ENCODE peak calls at places on chromosomes 11 and 22, in five cellular contexts. D is IMR-90, N is HFFc6, M is lower lobe of right lung, B is omental fat pad. E is an unnamed sample.

GRCh38 chr22:30998329-30998728 is 29.3 kb downstream of the TUG1 start:
- DNase-seq in D (no peak), B (no peak), M (no peak), N (no peak), E (no peak)

GRCh38 chr11:119903821-119904220 is 174.8 kb upstream of the NECTIN1 start:
- DNase-seq in M (no peak), B (no peak), N (no peak), D (no peak), E (no peak)

GRCh38 chr11:28763876-28764275 is 655.7 kb downstream of the METTL15 start:
- DNase-seq in D (peak), M (no peak), B (no peak), N (peak), E (no peak)

GRCh38 chr11:19597194-19597593 is 115.4 kb upstream of the NAV2 start:
- DNase-seq in M (no peak), N (peak), B (no peak), D (peak), E (no peak)

GRCh38 chr22:44028091-44028490 is 4.0 kb downstream of the PARVB start:
- DNase-seq in D (no peak), M (no peak), B (no peak), N (no peak), E (no peak)

GRCh38 chr22:39520874-39521857 is 804 bp downstream of the ATF4 start:
- DNase-seq in M (peak), D (peak), N (peak), B (no peak), E (peak)

GRCh38 chr22:48154169-48154942 is 1391.9 kb downstream of the TBC1D22A start:
- DNase-seq in B (no peak), N (no peak), D (no peak), M (no peak), E (no peak)

GRCh38 chr22:36300396-36301212 is 47.7 kb downstream of the APOL1 start:
- DNase-seq in B (no peak), D (no peak), M (no peak), N (no peak), E (no peak)

GRCh38 chr11:98155696-98156095 is 865.1 kb upstream of the CNTN5 start:
- DNase-seq in D (no peak), B (no peak), N (no peak), M (no peak), E (no peak)

GRCh38 chr22:24592144-24592845 is 578 bp downstream of the LRRC75B start:
- DNase-seq in M (no peak), B (no peak), N (no peak), D (no peak), E (no peak)

GRCh38 chr22:44583076-44583760 is 85.2 kb upstream of the RTL6 start:
- DNase-seq in D (peak), B (peak), N (no peak), M (peak), E (no peak)

GRCh38 chr11:134957540-134958335 is 545.7 kb upstream of the B3GAT1 start:
- DNase-seq in D (no peak), B (no peak), M (no peak), N (no peak), E (no peak)

GRCh38 chr22:37206841-37207821 is 5.1 kb downstream of the SSTR3 start:
- DNase-seq in D (no peak), N (no peak), B (no peak), M (peak), E (no peak)

GRCh38 chr11:86735462-86736302 is 63.3 kb upstream of the ME3 start:
- DNase-seq in B (no peak), M (no peak), N (peak), D (peak), E (no peak)

GRCh38 chr11:66976048-66976467 is 954 bp downstream of the C11orf86 start:
- DNase-seq in N (no peak), B (no peak), D (no peak), M (no peak), E (peak)

GRCh38 chr11:68505596-68505995 is 45.0 kb downstream of the PPP6R3 start:
- DNase-seq in D (peak), B (no peak), M (no peak), N (peak), E (no peak)

GRCh38 chr11:93845181-93846092 is 5.0 kb downstream of the VSTM5 start:
- DNase-seq in M (no peak), B (no peak), N (peak), D (no peak), E (no peak)

GRCh38 chr22:25172153-25172552 is 27.5 kb upstream of the CRYBB3 start:
- DNase-seq in D (no peak), M (no peak), B (no peak), N (no peak), E (peak)

GRCh38 chr11:66700337-66700736 is 22.6 kb upstream of the RBM4B start:
- DNase-seq in B (no peak), M (no peak), D (no peak), N (no peak), E (no peak)

GRCh38 chr11:106400949-106401545 is 323.6 kb downstream of the AASDHPPT start:
- DNase-seq in D (peak), M (no peak), N (no peak), B (no peak), E (no peak)

GRCh38 chr11:40384991-40385390 is 1074.5 kb downstream of the LRRC4C start:
- DNase-seq in M (no peak), N (peak), B (no peak), D (peak), E (no peak)

GRCh38 chr11:102810943-102811528 is 13.1 kb upstream of the MMP1 start:
- DNase-seq in N (peak), M (no peak), D (peak), B (no peak), E (no peak)

GRCh38 chr22:48084041-48084748 is 1321.7 kb downstream of the TBC1D22A start:
- DNase-seq in D (no peak), B (no peak), M (no peak), N (no peak), E (no peak)

GRCh38 chr22:37237371-37238268 is 6.4 kb downstream of the RAC2 start:
- DNase-seq in D (peak), B (no peak), N (no peak), M (peak), E (no peak)

GRCh38 chr22:48829908-48830307 is 997.8 kb downstream of the BRD1 start:
- DNase-seq in M (no peak), N (no peak), D (no peak), B (no peak), E (no peak)

GRCh38 chr11:68051191-68052136 is 12.6 kb downstream of the TCIRG1 start:
- DNase-seq in D (no peak), B (no peak), N (no peak), M (no peak), E (no peak)

GRCh38 chr22:42937164-42937854 is 77.6 kb downstream of the PACSIN2 start:
- DNase-seq in B (no peak), D (peak), N (peak), M (peak), E (peak)

GRCh38 chr11:6745465-6746015 is 26.2 kb downstream of the OR2AG2 start:
- DNase-seq in D (no peak), M (no peak), B (no peak), N (no peak), E (no peak)

GRCh38 chr22:30481711-30482110 is 9.9 kb upstream of the SEC14L3 start:
- DNase-seq in D (peak), N (peak), M (no peak), B (no peak), E (no peak)

GRCh38 chr11:7278314-7278917 is 26.7 kb downstream of the SYT9 start:
- DNase-seq in B (no peak), M (no peak), D (peak), N (peak), E (peak)

GRCh38 chr22:42758929-42759629 is 38.4 kb upstream of the A4GALT start:
- DNase-seq in D (peak), N (no peak), M (no peak), B (no peak), E (no peak)

GRCh38 chr11:44243633-44244343 is 66.2 kb downstream of the ALX4 start:
- DNase-seq in D (peak), B (no peak), M (no peak), N (peak), E (no peak)

GRCh38 chr11:117600261-117600783 is 196.7 kb downstream of the DSCAML1 start:
- DNase-seq in N (no peak), B (no peak), M (no peak), D (no peak), E (no peak)

GRCh38 chr11:67267188-67268035 is 1.1 kb downstream of the GRK2 start:
- DNase-seq in D (no peak), B (peak), M (peak), N (no peak), E (peak)

GRCh38 chr11:58334708-58335107 is 24.2 kb downstream of the OR5B17 start:
- DNase-seq in D (peak), N (peak), M (no peak), B (no peak), E (peak)

GRCh38 chr22:36197065-36197440 is 4.6 kb downstream of the APOL4 start:
- DNase-seq in D (peak), N (no peak), M (no peak), B (no peak), E (no peak)

GRCh38 chr11:68303083-68303482 is 9.3 kb upstream of the LRP5 start:
- DNase-seq in B (no peak), D (no peak), N (no peak), M (no peak), E (no peak)

GRCh38 chr11:15258433-15259350 is 144.0 kb downstream of the INSC start:
- DNase-seq in M (no peak), B (no peak), D (peak), N (no peak), E (peak)

GRCh38 chr22:40651563-40652501 is 15.3 kb upstream of the MRTFA start:
- DNase-seq in D (peak), B (peak), N (peak), M (peak), E (peak)

GRCh38 chr22:40653361-40653760 is 16.8 kb upstream of the MRTFA start:
- DNase-seq in N (no peak), M (no peak), B (no peak), D (no peak), E (no peak)

GRCh38 chr22:40651057-40651456 is 14.5 kb upstream of the MRTFA start:
- DNase-seq in D (no peak), B (no peak), N (no peak), M (no peak), E (no peak)

DNA sequence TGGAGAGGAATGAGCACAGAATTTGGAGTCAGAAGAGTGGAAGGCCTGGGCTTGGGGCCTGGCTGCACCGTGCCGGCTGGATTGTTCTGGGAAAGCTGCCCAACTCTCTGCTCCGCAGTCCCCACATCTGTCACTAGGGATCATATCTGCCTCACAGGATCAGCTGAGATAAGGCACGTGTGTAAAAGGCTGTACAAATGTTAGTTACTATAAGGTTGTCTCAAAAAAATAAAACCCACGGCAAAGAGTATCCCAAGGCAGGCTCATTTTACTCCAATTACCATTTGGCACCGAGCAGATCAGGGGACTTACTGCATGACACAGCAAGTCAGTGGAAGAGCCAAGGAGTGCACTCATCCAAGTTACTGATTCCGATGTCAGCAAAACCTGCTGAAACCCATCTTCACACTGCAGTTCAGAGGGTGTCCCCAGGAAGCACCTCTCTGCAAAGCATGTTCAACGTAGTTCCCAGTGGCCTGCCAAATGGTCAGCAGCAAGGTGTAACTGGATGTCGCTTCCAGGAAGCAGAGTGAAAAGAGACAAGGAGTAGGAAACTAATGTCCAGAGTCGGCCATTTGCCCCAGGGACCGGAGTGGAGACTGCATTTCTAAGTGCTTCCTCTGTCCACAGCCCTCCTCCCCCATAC is 18.1 kb upstream of the MRTFA start:
- DNase-seq in D (peak), N (peak), M (no peak), B (no peak), E (peak)
- TF ChIP-seq CTCF in D (peak), N (peak), M (peak), B (no peak), E (no peak)

GRCh38 chr11:122293298-122294023 is 177.4 kb upstream of the BLID start:
- DNase-seq in D (peak), N (peak), M (no peak), B (no peak), E (no peak)
- TF ChIP-seq CTCF in D (peak), N (peak), M (no peak), B (no peak), E (no peak)

GRCh38 chr11:128356992-128357391 is 230.4 kb downstream of the ETS1 start:
- DNase-seq in N (no peak), M (no peak), B (no peak), D (no peak), E (no peak)
- TF ChIP-seq CTCF in N (no peak), M (no peak), B (no peak), D (no peak), E (no peak)

DNA sequence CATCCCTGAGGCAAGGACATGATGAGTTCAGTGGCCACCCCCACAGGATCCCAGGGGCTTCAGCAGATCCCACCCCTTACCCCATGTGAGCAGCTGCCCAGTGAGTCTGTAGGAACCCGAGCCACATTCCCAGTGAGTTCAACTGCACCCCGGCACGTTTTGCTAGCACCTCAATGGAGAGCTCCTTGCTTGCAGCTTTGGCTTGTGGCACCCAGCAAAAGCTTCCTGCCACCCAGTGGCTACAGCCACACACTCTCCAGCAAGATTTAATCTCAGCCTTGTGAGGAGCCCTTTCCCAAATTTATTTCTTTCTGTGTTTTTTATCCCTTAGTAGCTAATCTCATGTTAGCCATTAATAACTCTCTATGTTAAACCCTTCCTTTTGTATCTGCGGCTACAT is 4.0 kb downstream of the SAA1 start:
- DNase-seq in N (no peak), D (no peak), B (no peak), M (no peak), E (no peak)
- TF ChIP-seq CTCF in N (peak), D (no peak), B (no peak), M (no peak), E (no peak)

GRCh38 chr11:35717043-35717442 is 54.5 kb downstream of the TRIM44 start:
- DNase-seq in N (no peak), B (no peak), D (no peak), M (no peak), E (no peak)
- TF ChIP-seq CTCF in N (peak), B (no peak), D (no peak), M (no peak), E (no peak)

GRCh38 chr11:64858467-64859401 is 14.3 kb upstream of the CDC42BPG start:
- DNase-seq in M (no peak), D (no peak), N (no peak), B (no peak), E (no peak)

GRCh38 chr11:64854534-64855502 is 10.4 kb upstream of the CDC42BPG start:
- DNase-seq in D (peak), M (peak), B (peak), N (peak), E (peak)

GRCh38 chr11:64855596-64856304 is 11.3 kb upstream of the CDC42BPG start:
- DNase-seq in M (no peak), D (no peak), B (no peak), N (no peak), E (no peak)

GRCh38 chr11:64857485-64857884 is 13.0 kb upstream of the CDC42BPG start:
- DNase-seq in N (no peak), M (no peak), B (no peak), D (no peak), E (no peak)

GRCh38 chr11:64856382-64857227 is 12.2 kb upstream of the CDC42BPG start:
- DNase-seq in M (peak), N (peak), D (peak), B (peak), E (peak)
- TF ChIP-seq CTCF in M (no peak), N (no peak), D (peak), B (no peak), E (no peak)

GRCh38 chr11:83056204-83056603 is 15.5 kb downstream of the RAB30 start:
- DNase-seq in M (no peak), D (no peak), B (no peak), N (no peak), E (no peak)

GRCh38 chr11:83054904-83055380 is 16.8 kb downstream of the RAB30 start:
- DNase-seq in D (no peak), M (no peak), B (no peak), N (no peak), E (peak)

GRCh38 chr11:83054001-83054400 is 17.7 kb downstream of the RAB30 start:
- DNase-seq in B (no peak), N (no peak), M (no peak), D (no peak), E (no peak)

GRCh38 chr11:83047515-83048225 is 24.0 kb downstream of the RAB30 start:
- DNase-seq in D (peak), B (no peak), M (no peak), N (peak), E (no peak)

DNA sequence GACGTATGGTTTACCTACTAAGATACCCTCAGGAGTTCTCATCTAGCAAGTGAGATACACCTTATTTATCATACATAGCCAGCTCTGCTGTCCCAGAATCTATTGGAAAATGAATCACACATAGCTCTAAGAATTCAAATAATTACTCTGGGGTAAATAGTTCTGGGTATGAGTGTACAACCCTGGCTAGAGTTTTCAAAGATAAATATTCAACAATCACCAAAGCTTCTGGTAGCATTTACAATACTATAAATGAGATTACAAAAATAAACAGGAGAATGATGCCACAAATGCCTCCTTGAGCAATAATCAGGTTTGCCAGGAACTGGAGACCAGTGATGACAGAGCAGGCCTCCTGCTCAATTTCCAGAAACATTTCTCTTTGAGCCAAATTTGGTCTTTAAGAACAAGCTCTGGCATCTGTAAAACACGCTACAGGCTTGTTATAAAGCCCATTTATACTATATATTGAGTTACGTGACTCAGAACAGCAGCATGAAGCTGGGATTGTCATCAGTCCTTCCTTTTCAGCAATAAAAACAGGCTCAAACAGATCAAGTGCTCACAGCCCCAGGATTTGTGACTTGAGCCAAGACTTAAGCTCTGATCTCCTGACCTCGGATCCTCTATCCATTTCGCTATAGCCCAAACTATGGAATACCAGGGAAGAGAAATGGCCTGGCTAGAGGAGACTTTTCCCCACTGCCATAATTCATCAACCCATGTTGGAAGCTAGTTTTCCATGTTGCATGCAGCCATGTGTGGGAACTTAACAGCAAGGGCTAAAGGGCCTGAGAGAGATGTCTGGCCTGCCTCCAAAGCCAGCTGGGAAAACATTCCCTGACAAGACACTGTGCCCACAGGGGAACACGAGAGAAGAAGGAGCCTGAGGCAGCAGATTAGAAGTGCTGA is 19.7 kb downstream of the RAB30 start:
- DNase-seq in B (no peak), D (peak), N (peak), M (no peak), E (no peak)
- TF ChIP-seq CTCF in B (no peak), D (no peak), N (no peak), M (no peak), E (no peak)

DNA sequence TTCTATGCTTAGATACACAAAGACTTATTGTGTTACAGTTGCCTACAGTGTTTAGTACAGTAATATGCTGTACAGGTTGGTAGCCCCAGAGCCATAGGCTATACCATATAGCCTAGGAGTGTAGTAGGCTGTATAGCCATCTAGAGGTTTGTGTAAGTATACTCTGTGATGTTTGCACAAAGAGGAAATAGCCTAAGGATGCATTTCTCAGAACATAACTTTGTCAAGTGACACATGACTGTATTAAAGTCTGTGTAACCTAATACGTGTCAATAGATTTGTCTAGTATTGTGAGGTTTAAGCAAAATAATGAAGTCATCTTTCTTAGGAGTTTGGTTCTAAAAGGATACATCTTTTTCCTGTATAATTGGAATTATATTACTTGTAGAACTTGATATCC is 5.5 kb downstream of the ZC3H12C start:
- DNase-seq in N (no peak), M (no peak), D (peak), B (no peak), E (no peak)
- TF ChIP-seq CTCF in N (no peak), M (no peak), D (no peak), B (no peak), E (no peak)

E was measured in Calu3.